ENCODE peak calls at places on chromosomes 12 and 14, in four cellular contexts. One of them, this sample, is unnamed.

GRCh38 chr14:31592122-31592521 is 30.9 kb downstream of the NUBPL start:
- DNase-seq in stimulated activated CD4-positive, alpha-beta T cell treated with anti-CD3 and anti-CD28 coated beads, Interleukin-2, amount 100 ng/mL, for 48 hours: no peak
- DNase-seq in CD8-positive, alpha-beta memory T cell: no peak
- DNase-seq in activated T-cell treated with anti-CD3 and anti-CD28 coated beads, Interleukin-2, amount 50 U/mL, for 4 hours: no peak
- DNase-seq in this sample: no peak

GRCh38 chr14:23101986-23102625 is 2.7 kb downstream of the CIROP start:
- DNase-seq in activated T-cell treated with anti-CD3 and anti-CD28 coated beads, Interleukin-2, amount 50 U/mL, for 4 hours: no peak
- DNase-seq in stimulated activated CD4-positive, alpha-beta T cell treated with anti-CD3 and anti-CD28 coated beads, Interleukin-2, amount 100 ng/mL, for 48 hours: no peak
- DNase-seq in CD8-positive, alpha-beta memory T cell: no peak
- DNase-seq in this sample: no peak

GRCh38 chr12:117874842-117875434 is 93.9 kb downstream of the KSR2 start:
- DNase-seq in stimulated activated CD4-positive, alpha-beta T cell treated with anti-CD3 and anti-CD28 coated beads, Interleukin-2, amount 100 ng/mL, for 48 hours: peak
- DNase-seq in CD8-positive, alpha-beta memory T cell: peak
- DNase-seq in activated T-cell treated with anti-CD3 and anti-CD28 coated beads, Interleukin-2, amount 50 U/mL, for 4 hours: peak
- DNase-seq in this sample: peak

GRCh38 chr12:56119361-56119796 is 1.3 kb downstream of the ZC3H10 start:
- DNase-seq in stimulated activated CD4-positive, alpha-beta T cell treated with anti-CD3 and anti-CD28 coated beads, Interleukin-2, amount 100 ng/mL, for 48 hours: peak
- DNase-seq in activated T-cell treated with anti-CD3 and anti-CD28 coated beads, Interleukin-2, amount 50 U/mL, for 4 hours: peak
- DNase-seq in CD8-positive, alpha-beta memory T cell: peak
- DNase-seq in this sample: peak

GRCh38 chr12:87253157-87253556 is 776.0 kb downstream of the C12orf50 start:
- DNase-seq in stimulated activated CD4-positive, alpha-beta T cell treated with anti-CD3 and anti-CD28 coated beads, Interleukin-2, amount 100 ng/mL, for 48 hours: no peak
- DNase-seq in CD8-positive, alpha-beta memory T cell: no peak
- DNase-seq in activated T-cell treated with anti-CD3 and anti-CD28 coated beads, Interleukin-2, amount 50 U/mL, for 4 hours: no peak
- DNase-seq in this sample: no peak

GRCh38 chr14:69092840-69093422 is 60.0 kb downstream of the DCAF5 start:
- DNase-seq in stimulated activated CD4-positive, alpha-beta T cell treated with anti-CD3 and anti-CD28 coated beads, Interleukin-2, amount 100 ng/mL, for 48 hours: no peak
- DNase-seq in activated T-cell treated with anti-CD3 and anti-CD28 coated beads, Interleukin-2, amount 50 U/mL, for 4 hours: no peak
- DNase-seq in CD8-positive, alpha-beta memory T cell: no peak
- DNase-seq in this sample: no peak

GRCh38 chr12:25054783-25055144 is 105.9 kb upstream of the BCAT1 start:
- DNase-seq in activated T-cell treated with anti-CD3 and anti-CD28 coated beads, Interleukin-2, amount 50 U/mL, for 4 hours: peak
- DNase-seq in CD8-positive, alpha-beta memory T cell: peak
- DNase-seq in stimulated activated CD4-positive, alpha-beta T cell treated with anti-CD3 and anti-CD28 coated beads, Interleukin-2, amount 100 ng/mL, for 48 hours: peak
- DNase-seq in this sample: peak

GRCh38 chr12:120247621-120248030 is 17.9 kb downstream of the PXN start:
- DNase-seq in CD8-positive, alpha-beta memory T cell: no peak
- DNase-seq in activated T-cell treated with anti-CD3 and anti-CD28 coated beads, Interleukin-2, amount 50 U/mL, for 4 hours: no peak
- DNase-seq in stimulated activated CD4-positive, alpha-beta T cell treated with anti-CD3 and anti-CD28 coated beads, Interleukin-2, amount 100 ng/mL, for 48 hours: no peak
- DNase-seq in this sample: no peak

GRCh38 chr14:32564591-32564990 is 235.5 kb downstream of the AKAP6 start:
- DNase-seq in stimulated activated CD4-positive, alpha-beta T cell treated with anti-CD3 and anti-CD28 coated beads, Interleukin-2, amount 100 ng/mL, for 48 hours: no peak
- DNase-seq in CD8-positive, alpha-beta memory T cell: no peak
- DNase-seq in activated T-cell treated with anti-CD3 and anti-CD28 coated beads, Interleukin-2, amount 50 U/mL, for 4 hours: no peak
- DNase-seq in this sample: no peak

GRCh38 chr12:94340568-94340967 is 119.1 kb downstream of the CEP83 start:
- DNase-seq in activated T-cell treated with anti-CD3 and anti-CD28 coated beads, Interleukin-2, amount 50 U/mL, for 4 hours: no peak
- DNase-seq in CD8-positive, alpha-beta memory T cell: no peak
- DNase-seq in stimulated activated CD4-positive, alpha-beta T cell treated with anti-CD3 and anti-CD28 coated beads, Interleukin-2, amount 100 ng/mL, for 48 hours: no peak
- DNase-seq in this sample: no peak

This sample was measured in stimulated activated naive CD4-positive, alpha-beta T cell.